ENCODE peak calls at places on chromosomes 4 and X, in five cellular contexts. Z is neuronal stem cell, T is adipocyte, B is GM23248, D is IMR-90. R is an unnamed sample. For H3K36me3, the result is how much of the 10 kb centered on the place peaks cover.

GRCh38 chr4:121070696-121071639 is 1.4 kb downstream of the NDNF start:
- DNase-seq in Z (peak), B (peak), D (no peak), T (peak), R (no peak)

GRCh38 chr4:2494992-2495391 is 26.1 kb downstream of the RNF4 start:
- DNase-seq in T (no peak), D (no peak), B (no peak), Z (no peak), R (no peak)

GRCh38 chrX:11462136-11462535 is 168.9 kb downstream of the AMELX start:
- DNase-seq in B (peak), Z (no peak), D (peak), T (peak), R (no peak)

GRCh38 chr4:71052716-71053115 is 59.3 kb downstream of the DCK start:
- DNase-seq in B (no peak), D (no peak), T (no peak), Z (no peak), R (no peak)

GRCh38 chrX:48700951-48701653 is 4.6 kb downstream of the SUV39H1 start:
- DNase-seq in Z (no peak), T (no peak), D (peak), B (no peak), R (no peak)

GRCh38 chr4:184097240-184097619 is 120.4 kb downstream of the ENPP6 start:
- DNase-seq in D (no peak), T (no peak), Z (no peak), B (peak), R (no peak)

GRCh38 chrX:136584545-136584944 is 52.5 kb downstream of the VGLL1 start:
- DNase-seq in Z (no peak), D (no peak), B (no peak), T (no peak), R (no peak)

GRCh38 chr4:100258675-100259074 is 68.4 kb upstream of the DDIT4L start:
- DNase-seq in T (no peak), B (no peak), Z (no peak), D (no peak), R (no peak)

GRCh38 chr4:149706942-149707341 is 108.7 kb downstream of the IQCM start:
- DNase-seq in T (peak), Z (no peak), B (peak), D (peak), R (no peak)

GRCh38 chr4:41268024-41268423 is 11.3 kb downstream of the UCHL1 start:
- DNase-seq in D (no peak), T (peak), Z (no peak), B (no peak), R (no peak)

GRCh38 chrX:128019218-128019617 is 33.0 kb downstream of the ACTRT1 start:
- DNase-seq in T (no peak), D (no peak), B (no peak), Z (no peak), R (no peak)

GRCh38 chr4:3705236-3705987 is 60.8 kb upstream of the ADRA2C start:
- DNase-seq in Z (no peak), D (no peak), B (no peak), T (no peak), R (no peak)

GRCh38 chr4:7394681-7395451 is 39.9 kb downstream of the PSAPL1 start:
- DNase-seq in D (no peak), B (no peak), Z (no peak), T (no peak), R (no peak)

GRCh38 chr4:164536829-164537228 is 217.1 kb upstream of the SMIM31 start:
- DNase-seq in B (peak), T (peak), Z (no peak), D (peak), R (no peak)

GRCh38 chr4:133581971-133582619 is 433.0 kb downstream of the PCDH10 start:
- DNase-seq in B (no peak), Z (no peak), D (no peak), T (peak), R (no peak)

GRCh38 chr4:74456056-74456744 is 11.3 kb downstream of the AREG start:
- DNase-seq in T (no peak), D (no peak), B (no peak), Z (no peak), R (no peak)

GRCh38 chr4:168981942-168982341 is 28.1 kb downstream of the CBR4 start:
- DNase-seq in Z (no peak), B (no peak), D (no peak), T (no peak), R (no peak)

GRCh38 chrX:149510386-149510785 is 5.3 kb upstream of the IDS start:
- DNase-seq in D (no peak), T (no peak), B (peak), Z (no peak), R (no peak)

GRCh38 chrX:13177921-13178320 is 133.5 kb upstream of the FAM9C start:
- DNase-seq in D (no peak), B (no peak), T (no peak), Z (no peak), R (no peak)

GRCh38 chr4:184983660-184984356 is 34.5 kb upstream of the HELT start:
- DNase-seq in B (peak), T (peak), D (peak), Z (peak), R (no peak)

GRCh38 chr4:107034091-107034698 is 1.9 kb downstream of the DKK2 start:
- DNase-seq in T (peak), D (no peak), Z (peak), B (peak), R (peak)

GRCh38 chr4:122775987-122776836 is 43.7 kb downstream of the BBS12 start:
- DNase-seq in T (no peak), D (no peak), B (no peak), Z (no peak), R (no peak)

GRCh38 chr4:102263024-102263787 is 82.1 kb downstream of the SLC39A8 start:
- DNase-seq in B (peak), Z (peak), T (peak), D (peak), R (no peak)

GRCh38 chr4:141711211-141711610 is 74.8 kb downstream of the IL15 start:
- DNase-seq in B (peak), T (peak), Z (no peak), D (peak), R (no peak)

GRCh38 chr4:80343887-80344286 is 8.4 kb downstream of the CFAP299 start:
- DNase-seq in D (no peak), T (no peak), Z (no peak), B (no peak), R (no peak)

GRCh38 chr4:3875466-3875865 is 109.3 kb downstream of the ADRA2C start:
- DNase-seq in T (no peak), D (no peak), Z (no peak), B (no peak), R (no peak)

GRCh38 chr4:87608229-87608628 is at the start of gene DSPP:
- DNase-seq in T (no peak), B (no peak), Z (no peak), D (no peak), R (no peak)

GRCh38 chrX:70436380-70436779 is 8.3 kb upstream of the DLG3 start:
- DNase-seq in Z (no peak), T (no peak), D (no peak), B (peak), R (no peak)

GRCh38 chr4:20532871-20533870 is 167.1 kb upstream of the PACRGL start:
- DNase-seq in T (peak), Z (no peak), D (peak), B (peak), R (no peak)

GRCh38 chr4:183098080-183098722 is 856 bp upstream of the WWC2 start:
- DNase-seq in T (peak), D (peak), B (peak), Z (peak), R (no peak)

GRCh38 chrX:49919617-49920016 is 2.8 kb upstream of the CLCN5 start:
- DNase-seq in B (peak), T (peak), Z (peak), D (peak), R (peak)

GRCh38 chrX:119399772-119400101 is 601 bp downstream of the SLC25A43 start:
- DNase-seq in D (no peak), T (peak), B (peak), Z (no peak), R (no peak)

GRCh38 chr4:88752754-88753153 is 55.1 kb upstream of the NAP1L5 start:
- DNase-seq in Z (no peak), B (no peak), D (no peak), T (no peak), R (no peak)

GRCh38 chr4:71186566-71187398 is 152.0 kb upstream of the SLC4A4 start:
- DNase-seq in T (peak), D (peak), Z (peak), B (peak), R (no peak)

GRCh38 chr4:26896636-26897035 is 36.0 kb downstream of the STIM2 start:
- DNase-seq in D (peak), Z (no peak), T (peak), B (peak), R (no peak)

GRCh38 chrX:4932790-4933189 is 1219.3 kb upstream of the PRKX start:
- DNase-seq in Z (no peak), D (no peak), B (no peak), T (no peak), R (no peak)

GRCh38 chrX:97284531-97284930 is 400.8 kb downstream of the RPA4 start:
- DNase-seq in T (no peak), Z (no peak), D (no peak), B (no peak), R (no peak)

GRCh38 chr4:48127882-48128394 is 6.1 kb downstream of the TXK start:
- DNase-seq in D (peak), T (peak), B (peak), Z (peak), R (peak)
- H3K9ac ChIP-seq in D (no peak), T (no peak), B (no peak), Z (no peak), R (no peak)

GRCh38 chrX:153927936-153928760 is 2.1 kb upstream of the ARHGAP4 start:
- DNase-seq in Z (peak), D (peak), T (peak), B (peak), R (peak)

GRCh38 chrX:153929576-153929975 is 3.5 kb upstream of the ARHGAP4 start:
- DNase-seq in T (no peak), B (no peak), Z (no peak), D (no peak), R (no peak)

GRCh38 chrX:153930011-153930910 is 4.2 kb upstream of the ARHGAP4 start:
- DNase-seq in Z (no peak), T (no peak), D (no peak), B (no peak), R (no peak)

GRCh38 chrX:153927686-153927935 is 1.5 kb upstream of the ARHGAP4 start:
- DNase-seq in Z (no peak), B (no peak), D (no peak), T (peak), R (no peak)

DNA sequence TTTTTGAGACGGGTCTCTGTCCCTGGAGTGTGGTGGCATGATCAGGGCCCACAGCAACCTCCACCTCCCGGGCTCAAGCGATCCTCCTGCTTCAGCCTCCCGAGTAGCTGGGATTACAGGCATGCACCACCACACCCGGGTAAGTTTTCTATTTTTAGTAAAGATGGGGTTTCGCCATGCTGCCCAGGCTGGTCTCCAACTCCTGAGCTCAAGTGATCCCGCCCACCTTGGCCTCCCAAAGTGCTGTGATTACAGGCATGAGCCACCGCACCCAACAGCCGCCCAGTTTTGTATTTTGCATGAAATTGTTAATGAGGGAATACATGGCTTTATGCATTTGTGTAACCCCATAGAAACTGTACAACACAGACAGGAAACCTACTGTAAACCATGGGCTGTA is 2.8 kb upstream of the ARHGAP4 start:
- DNase-seq in T (no peak), B (no peak), D (no peak), Z (no peak), R (no peak)
- H3K36me3 ChIP-seq in T (under half), B (under half), D (under half), Z (under half), R (under half)

DNA sequence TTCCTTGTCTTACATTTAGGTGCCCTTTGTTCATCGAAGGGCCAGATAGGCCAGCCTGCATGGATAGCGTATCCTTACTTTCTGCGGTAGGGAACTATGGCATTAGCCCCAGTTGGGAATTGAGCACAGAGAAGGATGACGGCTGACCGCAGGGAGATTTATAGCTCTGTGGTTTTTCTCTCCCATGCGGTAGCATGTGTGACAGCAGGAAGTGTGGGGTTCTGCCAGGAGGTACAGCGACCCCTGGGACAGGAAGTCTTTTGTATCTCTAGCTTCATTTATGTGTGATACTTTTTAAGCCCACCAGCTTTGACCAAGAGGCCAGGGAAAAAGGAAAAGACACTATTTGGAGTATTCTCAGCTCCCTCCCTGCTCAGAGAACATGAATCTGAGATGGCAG is 33.1 kb downstream of the GAB3 start:
- DNase-seq in D (peak), Z (no peak), B (no peak), T (no peak), R (peak)
- H3K9ac ChIP-seq in D (no peak), Z (no peak), B (no peak), T (no peak), R (no peak)

GRCh38 chrX:138765061-138765460 is 53.5 kb upstream of the FGF13 start:
- DNase-seq in Z (no peak), T (no peak), B (peak), D (no peak), R (no peak)

GRCh38 chrX:138775501-138775900 is 64.0 kb upstream of the FGF13 start:
- DNase-seq in D (peak), B (peak), T (peak), Z (no peak), R (no peak)

GRCh38 chrX:138769918-138770317 is 58.4 kb upstream of the FGF13 start:
- DNase-seq in T (no peak), Z (no peak), D (no peak), B (no peak), R (no peak)

DNA sequence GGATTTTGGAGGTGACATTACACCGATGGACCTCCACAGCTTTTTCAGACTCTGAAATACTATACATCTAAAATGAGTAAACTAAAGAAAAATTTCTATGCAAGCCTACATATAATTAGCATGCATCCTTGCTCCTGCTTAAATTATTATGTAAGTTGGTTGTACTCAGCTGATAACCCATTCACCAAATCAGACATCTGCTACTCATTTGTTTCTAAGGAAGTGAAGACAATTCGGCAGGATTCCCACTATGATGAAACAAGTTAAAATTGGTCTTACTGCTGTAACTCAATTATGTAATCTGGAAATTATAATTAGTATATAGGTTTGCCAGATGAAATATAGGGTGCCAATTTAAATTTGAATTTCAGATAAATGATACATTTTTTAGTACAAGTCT is 59.5 kb upstream of the FGF13 start:
- DNase-seq in D (no peak), Z (no peak), B (peak), T (no peak), R (peak)
- H3K36me3 ChIP-seq in D (under half), Z (under half), B (under half), T (under half), R (under half)

GRCh38 chr4:179634862-179635261 is 2192.6 kb upstream of the AGA start:
- DNase-seq in B (no peak), T (no peak), Z (no peak), D (no peak), R (no peak)
- H3K9ac ChIP-seq in B (no peak), T (no peak), Z (no peak), D (no peak), R (no peak)

DNA sequence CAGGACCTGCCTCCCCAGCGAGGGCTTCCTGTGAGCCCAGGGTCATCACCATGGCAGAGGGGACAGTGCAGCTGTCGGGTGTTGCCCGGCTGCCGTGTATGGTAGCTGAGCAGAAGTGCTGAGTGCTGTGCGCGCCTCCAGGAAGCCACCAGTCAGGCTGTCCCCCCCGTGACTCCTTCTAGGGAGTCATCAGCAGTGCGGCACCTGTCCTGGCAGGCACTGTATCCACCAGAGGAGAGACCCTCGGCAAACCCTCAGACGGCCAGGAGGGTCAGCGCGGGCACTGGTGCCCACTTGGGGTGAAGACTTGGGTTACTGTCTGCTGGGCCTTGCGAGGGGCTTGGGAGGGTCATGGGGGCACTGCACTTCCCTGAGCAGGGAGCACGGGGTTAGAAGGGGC is 8.4 kb downstream of the UVSSA start:
- DNase-seq in B (no peak), Z (no peak), D (no peak), T (no peak), R (no peak)
- H3K36me3 ChIP-seq in B (under half), Z (under half), D (under half), T (half or more), R (under half)